ENCODE peak calls at places on chromosomes 3 and 15, in six cellular contexts. R, Y, V, P, Z and N are unnamed samples. For H3K4me1 and H3K9me3, the result is how much of the 10 kb centered on the place peaks cover.

GRCh38 chr15:81068516-81068915 is 65.6 kb upstream of the CFAP161 start:
- DNase-seq in R (no peak), Z (no peak), P (no peak), V (no peak), Y (no peak), N (no peak)

GRCh38 chr15:86236721-86237121 is 157.1 kb downstream of the AGBL1 start:
- DNase-seq in P (no peak), Y (no peak), R (no peak), V (no peak), Z (no peak), N (no peak)

GRCh38 chr3:7744850-7745249 is 756.8 kb upstream of the LMCD1 start:
- DNase-seq in Z (no peak), R (no peak), P (no peak), Y (no peak), V (no peak), N (no peak)

GRCh38 chr3:113454625-113455024 is 13.3 kb upstream of the CFAP44 start:
- DNase-seq in R (no peak), P (no peak), Z (no peak), Y (no peak), V (no peak), N (no peak)

GRCh38 chr15:100170280-100170654 is 171.5 kb downstream of the ADAMTS17 start:
- DNase-seq in Z (no peak), V (no peak), Y (no peak), R (no peak), P (no peak), N (no peak)

GRCh38 chr3:19967812-19968211 is 20.9 kb downstream of the RAB5A start:
- DNase-seq in V (no peak), Z (no peak), Y (no peak), R (no peak), P (no peak), N (no peak)

GRCh38 chr3:56415672-56416071 is 52.6 kb downstream of the ERC2 start:
- DNase-seq in V (no peak), P (no peak), R (no peak), Z (no peak), Y (no peak), N (no peak)

GRCh38 chr3:11648735-11649134 is 5.0 kb upstream of the VGLL4 start:
- DNase-seq in P (no peak), V (no peak), R (no peak), Y (no peak), Z (no peak), N (no peak)

GRCh38 chr3:127483902-127484591 is 106.5 kb downstream of the TPRA1 start:
- DNase-seq in Z (no peak), V (no peak), Y (no peak), R (peak), P (no peak), N (no peak)

GRCh38 chr3:9602620-9603019 is 46.7 kb upstream of the MTMR14 start:
- DNase-seq in V (no peak), P (no peak), R (no peak), Y (no peak), Z (no peak), N (no peak)

GRCh38 chr3:10263549-10264363 is 15.5 kb downstream of the TATDN2 start:
- DNase-seq in P (peak), V (peak), Z (peak), Y (no peak), R (no peak), N (peak)

GRCh38 chr15:73799466-73799865 is 46.3 kb upstream of the INSYN1 start:
- DNase-seq in V (no peak), Z (no peak), P (no peak), Y (no peak), R (no peak), N (no peak)

GRCh38 chr3:33982269-33982798 is 183.9 kb downstream of the PDCD6IP start:
- DNase-seq in V (no peak), Z (no peak), P (no peak), R (no peak), Y (no peak), N (no peak)

GRCh38 chr15:85168642-85169173 is 187.1 kb downstream of the PDE8A start:
- DNase-seq in V (peak), R (no peak), Y (peak), Z (peak), P (peak), N (peak)

GRCh38 chr3:13042932-13043275 is 30.3 kb downstream of the IQSEC1 start:
- DNase-seq in Y (peak), Z (no peak), R (no peak), V (no peak), P (no peak), N (no peak)

GRCh38 chr3:178966299-178967183 is 105.1 kb downstream of the ZMAT3 start:
- DNase-seq in V (peak), R (no peak), P (no peak), Y (no peak), Z (peak), N (no peak)

GRCh38 chr15:65653341-65653740 is 31.6 kb downstream of the SLC24A1 start:
- DNase-seq in R (no peak), V (peak), Z (no peak), P (no peak), Y (no peak), N (no peak)

GRCh38 chr3:140432176-140432753 is 245.6 kb upstream of the TRIM42 start:
- DNase-seq in Y (no peak), V (no peak), P (no peak), R (no peak), Z (no peak), N (no peak)

GRCh38 chr3:49161197-49161596 is 4.9 kb downstream of the CCDC71 start:
- DNase-seq in Y (no peak), P (no peak), V (no peak), Z (no peak), R (no peak), N (no peak)

GRCh38 chr3:97692831-97693230 is 71.7 kb upstream of the ARL6 start:
- DNase-seq in Z (no peak), R (no peak), Y (no peak), V (no peak), P (no peak), N (no peak)

GRCh38 chr15:94297543-94297942 is 66.2 kb downstream of the MCTP2 start:
- DNase-seq in P (no peak), Z (no peak), R (no peak), V (no peak), Y (no peak), N (no peak)

GRCh38 chr3:170907519-170908234 is 760 bp downstream of the EIF5A2 start:
- DNase-seq in Y (no peak), Z (peak), R (no peak), V (peak), P (peak), N (no peak)

GRCh38 chr3:127566801-127567200 is 23.7 kb downstream of the TPRA1 start:
- DNase-seq in Y (no peak), P (no peak), R (no peak), Z (no peak), V (no peak), N (no peak)

GRCh38 chr3:48209438-48209837 is 13.9 kb upstream of the CAMP start:
- DNase-seq in P (no peak), V (no peak), Y (no peak), R (no peak), Z (no peak), N (no peak)

GRCh38 chr3:197212290-197212689 is 86.1 kb downstream of the DLG1 start:
- DNase-seq in V (no peak), Y (no peak), Z (no peak), R (no peak), P (no peak), N (no peak)

GRCh38 chr3:138898301-138898700 is 48.6 kb downstream of the FOXL2 start:
- DNase-seq in Z (no peak), V (no peak), P (no peak), R (no peak), Y (no peak), N (no peak)

GRCh38 chr15:74655424-74655823 is 39.8 kb downstream of the CLK3 start:
- DNase-seq in V (no peak), Y (no peak), R (no peak), P (no peak), Z (no peak), N (no peak)

GRCh38 chr3:98791341-98792325 is 28.5 kb downstream of the ST3GAL6 start:
- DNase-seq in P (no peak), Y (no peak), Z (no peak), R (no peak), V (no peak), N (no peak)

GRCh38 chr3:142118911-142119310 is 30.4 kb downstream of the TFDP2 start:
- DNase-seq in R (no peak), V (no peak), P (no peak), Y (no peak), Z (no peak), N (no peak)

GRCh38 chr15:40075298-40076044 is 33.2 kb downstream of the BMF start:
- DNase-seq in Z (no peak), P (no peak), V (no peak), R (no peak), Y (no peak), N (no peak)

GRCh38 chr3:30693470-30694120 is 87.2 kb downstream of the TGFBR2 start:
- DNase-seq in R (peak), Z (peak), P (peak), V (peak), Y (no peak), N (peak)

GRCh38 chr15:63050737-63051700 is 8.5 kb downstream of the TPM1 start:
- DNase-seq in Z (peak), R (no peak), P (no peak), V (no peak), Y (no peak), N (no peak)
- H3K4me1 ChIP-seq in Z (half or more), R (under half), P (under half), V (under half), Y (half or more), N (under half)

DNA sequence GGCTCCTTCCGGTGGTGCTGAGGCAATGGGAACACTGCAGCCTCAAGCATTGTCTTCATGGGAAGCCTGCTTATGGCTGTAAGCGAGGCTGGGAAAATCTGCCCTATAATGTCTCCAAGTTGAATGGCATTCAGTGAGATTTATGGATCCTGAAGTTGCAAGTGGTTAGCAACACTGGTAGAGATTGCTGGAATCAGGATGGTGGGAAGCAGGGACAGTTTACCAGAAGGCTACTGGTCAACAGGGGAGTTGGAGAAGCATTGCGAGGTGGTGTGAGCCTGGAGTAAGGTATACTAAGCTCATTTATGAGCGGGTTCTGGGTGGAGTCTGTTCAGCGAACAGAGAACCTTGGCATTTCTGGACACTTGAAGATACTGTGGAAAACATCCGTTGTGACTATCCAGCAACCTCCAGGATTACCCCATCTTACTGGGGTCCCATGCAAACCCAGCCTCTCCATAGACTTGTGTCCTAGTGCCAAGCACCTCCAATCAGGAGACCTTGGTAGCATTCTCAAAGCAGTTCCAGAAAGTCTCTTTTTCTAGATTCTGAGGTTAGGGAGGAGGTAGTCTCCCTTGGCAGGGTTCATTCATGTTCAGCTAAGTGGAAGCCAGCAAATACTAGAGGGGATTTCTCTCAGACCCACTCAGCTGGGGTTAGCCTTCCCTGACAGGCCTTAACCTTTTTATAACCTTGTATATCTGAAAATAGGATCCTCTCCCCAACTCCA is 7.3 kb downstream of the RPSA start:
- DNase-seq in R (no peak), P (no peak), Y (no peak), Z (no peak), V (no peak), N (no peak)
- H3K27ac ChIP-seq in R (peak), P (no peak), Y (no peak), Z (no peak), V (no peak), N (no peak)

DNA sequence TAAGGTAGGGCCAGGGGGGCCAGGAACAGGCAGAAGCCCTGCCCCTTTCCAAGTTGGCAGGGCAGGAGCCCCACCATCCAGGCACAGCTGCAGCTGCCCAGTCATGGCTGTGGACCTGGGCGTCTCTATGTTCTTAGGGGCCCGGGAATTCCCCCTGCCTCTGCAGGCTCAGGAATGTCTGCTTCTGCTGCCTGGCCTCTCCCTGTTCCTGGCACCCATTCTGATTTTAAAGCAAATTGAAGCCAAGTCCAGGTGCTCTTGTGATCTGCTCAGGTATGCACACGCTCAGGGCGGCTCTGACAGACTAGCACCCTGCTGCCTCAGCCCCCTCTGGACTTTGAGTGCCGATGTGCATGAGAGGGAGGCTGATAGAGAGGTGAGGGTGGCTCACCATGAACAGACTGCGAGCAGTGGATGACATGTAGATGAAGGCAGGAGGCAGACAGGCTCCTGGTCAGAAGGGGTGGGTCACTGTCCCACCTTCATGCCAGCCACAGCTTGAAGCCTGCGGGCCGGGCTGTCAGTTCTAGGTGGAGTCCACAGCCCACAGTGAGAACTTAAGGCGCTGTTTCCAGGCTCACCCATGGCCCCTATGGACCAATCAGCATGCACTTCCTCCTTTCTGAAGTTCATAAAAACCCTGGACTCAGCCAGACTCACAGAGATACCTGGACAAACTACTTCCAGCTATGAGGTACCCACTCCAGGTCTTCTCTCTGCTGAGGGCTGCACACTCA is 747.8 kb upstream of the GBE1 start:
- DNase-seq in P (no peak), V (no peak), Y (no peak), Z (no peak), R (no peak), N (no peak)
- H3K9me3 ChIP-seq in P (under half), V (under half), Y (under half), Z (under half), R (under half), N (under half)

DNA sequence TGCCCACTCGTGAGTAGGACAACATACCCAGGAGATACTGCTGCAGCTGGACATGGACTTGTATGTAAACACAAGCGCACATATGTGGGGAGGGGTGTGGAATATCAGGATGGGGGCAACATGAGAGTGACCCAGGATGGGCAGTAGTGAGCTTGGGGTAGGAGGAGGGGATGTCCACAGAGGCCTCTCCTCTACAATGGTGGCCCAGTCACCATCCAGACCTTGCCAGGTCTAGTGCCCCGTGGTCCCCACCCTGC is 266 bp upstream of the ZBTB47 start:
- DNase-seq in Z (no peak), Y (no peak), P (no peak), R (no peak), V (no peak), N (no peak)
- H3K4me1 ChIP-seq in Z (under half), Y (under half), P (under half), R (under half), V (under half), N (under half)